ENCODE peak calls at places on chromosomes 16 and 17, in nine cellular contexts. L is hepatic stellate cell; Q is A549; X is fibroblast of mammary gland; I is NCI-H748 treated with DMSO at 0.1 percent for 48 hours; W is activated CD4-positive, CD25-positive, alpha-beta regulatory T cell; B is brain microvascular endothelial cell; A is endothelial cell; R is GF-D8. U is an unnamed sample.

GRCh38 chr17:31931781-31932180 is 5.0 kb upstream of the SUZ12 start:
- DNase-seq in L (no peak), Q (no peak), X (no peak), I (no peak), W (no peak), B (no peak), A (no peak), R (no peak), U (no peak)

GRCh38 chr16:69274699-69275235 is 36.4 kb upstream of the VPS4A start:
- DNase-seq in L (no peak), Q (no peak), X (peak), I (no peak), W (no peak), B (no peak), A (no peak), R (no peak), U (no peak)

GRCh38 chr17:68511254-68511670 is 968 bp upstream of the PRKAR1A start:
- DNase-seq in L (no peak), Q (peak), X (no peak), I (no peak), W (no peak), B (no peak), A (no peak), R (no peak), U (no peak)

GRCh38 chr16:56758930-56759329 is 29.0 kb downstream of the NUP93 start:
- DNase-seq in L (no peak), Q (no peak), X (no peak), I (no peak), W (no peak), B (no peak), A (no peak), R (no peak), U (no peak)

GRCh38 chr17:45836047-45837044 is 8.3 kb upstream of the SPPL2C start:
- DNase-seq in L (no peak), Q (no peak), X (no peak), I (no peak), W (no peak), B (no peak), A (no peak), R (no peak), U (no peak)

GRCh38 chr17:39134878-39135277 is 16.6 kb downstream of the PLXDC1 start:
- DNase-seq in L (no peak), Q (no peak), X (peak), I (no peak), W (no peak), B (no peak), A (no peak), R (no peak), U (peak)

GRCh38 chr17:28901866-28902818 is 737 bp downstream of the DHRS13 start:
- DNase-seq in L (peak), Q (peak), X (no peak), I (peak), W (peak), B (no peak), A (peak), R (no peak), U (no peak)

GRCh38 chr16:69112285-69113129 is 7.1 kb downstream of the HAS3 start:
- DNase-seq in L (peak), Q (peak), X (peak), I (no peak), W (peak), B (peak), A (peak), R (no peak), U (peak)

GRCh38 chr16:46727184-46727583 is 21.0 kb downstream of the MYLK3 start:
- DNase-seq in L (no peak), Q (no peak), X (no peak), I (no peak), W (no peak), B (no peak), A (no peak), R (no peak), U (no peak)

GRCh38 chr16:8898660-8899318 is 16.6 kb downstream of the LITAFD start:
- DNase-seq in L (no peak), Q (no peak), X (no peak), I (no peak), W (no peak), B (no peak), A (no peak), R (no peak), U (no peak)

GRCh38 chr17:18963126-18964017 is 11.4 kb downstream of the SLC5A10 start:
- DNase-seq in L (peak), Q (no peak), X (peak), I (no peak), W (no peak), B (no peak), A (no peak), R (no peak), U (peak)

GRCh38 chr17:68353121-68353521 is 61.8 kb downstream of the ARSG start:
- DNase-seq in L (no peak), Q (no peak), X (peak), I (no peak), W (no peak), B (no peak), A (no peak), R (no peak), U (no peak)

GRCh38 chr17:31538080-31538762 is 146.7 kb downstream of the RAB11FIP4 start:
- DNase-seq in L (no peak), Q (no peak), X (no peak), I (no peak), W (no peak), B (no peak), A (no peak), R (no peak), U (no peak)

GRCh38 chr17:46262271-46262670 is 32.7 kb upstream of the LRRC37A start:
- DNase-seq in L (no peak), Q (no peak), X (no peak), I (no peak), W (no peak), B (no peak), A (no peak), R (no peak), U (no peak)

GRCh38 chr17:49846938-49847712 is 744 bp downstream of the TAC4 start:
- DNase-seq in L (no peak), Q (no peak), X (no peak), I (no peak), W (no peak), B (no peak), A (no peak), R (no peak), U (no peak)

GRCh38 chr16:67884-68789 is 4.3 kb downstream of the RHBDF1 start:
- DNase-seq in L (peak), Q (no peak), X (peak), I (no peak), W (no peak), B (no peak), A (no peak), R (no peak), U (peak)

GRCh38 chr16:80197790-80198201 is 343.0 kb upstream of the DYNLRB2 start:
- DNase-seq in L (peak), Q (peak), X (peak), I (no peak), W (no peak), B (peak), A (no peak), R (no peak), U (no peak)

GRCh38 chr17:72487731-72488325 is 367.0 kb downstream of the SOX9 start:
- DNase-seq in L (no peak), Q (no peak), X (no peak), I (no peak), W (no peak), B (no peak), A (no peak), R (no peak), U (peak)

GRCh38 chr16:50024684-50025543 is at the start of gene CNEP1R1:
- DNase-seq in L (peak), Q (peak), X (peak), I (peak), W (peak), B (peak), A (peak), R (peak), U (peak)

GRCh38 chr16:88686439-88687253 is at the start of gene SNAI3:
- DNase-seq in L (peak), Q (peak), X (peak), I (peak), W (peak), B (no peak), A (peak), R (peak), U (peak)

GRCh38 chr17:13182854-13183253 is 165.0 kb upstream of the ELAC2 start:
- DNase-seq in L (no peak), Q (no peak), X (no peak), I (peak), W (no peak), B (no peak), A (no peak), R (no peak), U (no peak)

GRCh38 chr17:63126607-63127006 is 160.6 kb downstream of the TANC2 start:
- DNase-seq in L (no peak), Q (no peak), X (peak), I (no peak), W (no peak), B (no peak), A (no peak), R (no peak), U (no peak)

GRCh38 chr17:12231027-12231682 is 210.5 kb downstream of the MAP2K4 start:
- DNase-seq in L (peak), Q (peak), X (peak), I (no peak), W (no peak), B (peak), A (no peak), R (no peak), U (no peak)

GRCh38 chr17:77666881-77667395 is 291.6 kb upstream of the TNRC6C start:
- DNase-seq in L (no peak), Q (no peak), X (no peak), I (no peak), W (no peak), B (no peak), A (no peak), R (no peak), U (no peak)

GRCh38 chr16:50372611-50373344 is 4.0 kb upstream of the BRD7 start:
- DNase-seq in L (peak), Q (no peak), X (peak), I (no peak), W (no peak), B (no peak), A (no peak), R (no peak), U (peak)

GRCh38 chr16:20704281-20704680 is 6.8 kb upstream of the ACSM1 start:
- DNase-seq in L (no peak), Q (no peak), X (no peak), I (no peak), W (no peak), B (no peak), A (no peak), R (no peak), U (no peak)

U was measured in left ventricle myocardium superior.